ENCODE peak calls at places on chromosomes 1 and 21, in four cellular contexts. W is prostate gland; J is fibroblast of lung; Y is CD8-positive, alpha-beta memory T cell. I is an unnamed sample.

GRCh38 chr1:221335161-221336101 is 406.5 kb downstream of the DUSP10 start:
- DNase-seq in W (no peak), J (peak; percentile 84), Y (no peak), I (peak; percentile 63)

GRCh38 chr1:223276029-223276428 is 87.9 kb downstream of the SUSD4 start:
- DNase-seq in W (no peak), J (no peak), Y (no peak), I (no peak)

GRCh38 chr1:246338098-246338497 is 169.0 kb downstream of the SMYD3 start:
- DNase-seq in W (no peak), J (no peak), Y (no peak), I (no peak)

GRCh38 chr1:164261691-164262240 is 297.2 kb upstream of the PBX1 start:
- DNase-seq in W (no peak), J (no peak), Y (no peak), I (no peak)

GRCh38 chr1:4150262-4150661 is 250.2 kb upstream of the C1orf174 start:
- DNase-seq in W (no peak), J (no peak), Y (no peak), I (no peak)

GRCh38 chr1:200262326-200262965 is 147.4 kb downstream of the ZNF281 start:
- DNase-seq in W (no peak), J (no peak), Y (no peak), I (no peak)

GRCh38 chr1:168134132-168135041 is 2.3 kb downstream of the GPR161 start:
- DNase-seq in W (no peak), J (no peak), Y (no peak), I (no peak)

GRCh38 chr1:1974834-1975233 is 28.8 kb downstream of the CFAP74 start:
- DNase-seq in W (no peak), J (no peak), Y (no peak), I (no peak)

GRCh38 chr1:107926436-107927080 is 38.4 kb downstream of the VAV3 start:
- DNase-seq in W (no peak), J (no peak), Y (no peak), I (no peak)

GRCh38 chr1:234368320-234369032 is 4.8 kb upstream of the COA6 start:
- DNase-seq in W (no peak), J (no peak), Y (no peak), I (no peak)

GRCh38 chr1:17575786-17576584 is 36.5 kb downstream of the ARHGEF10L start:
- DNase-seq in W (no peak), J (no peak), Y (no peak), I (no peak)

GRCh38 chr1:95650631-95651030 is 416.6 kb downstream of the RWDD3 start:
- DNase-seq in W (no peak), J (no peak), Y (no peak), I (no peak)

GRCh38 chr1:153598309-153599172 is 14.4 kb downstream of the S100A16 start:
- DNase-seq in W (no peak), J (peak; percentile 58), Y (no peak), I (no peak)

GRCh38 chr1:195701149-195701548 is 907.1 kb downstream of the KCNT2 start:
- DNase-seq in W (no peak), J (no peak), Y (no peak), I (no peak)

GRCh38 chr1:157403203-157403602 is 149.1 kb downstream of the FCRL5 start:
- DNase-seq in W (no peak), J (no peak), Y (no peak), I (no peak)

GRCh38 chr1:160522622-160523345 is at the start of gene SLAMF6:
- DNase-seq in W (no peak), J (no peak), Y (peak; percentile 49), I (no peak)

GRCh38 chr1:223706077-223706988 is 6.0 kb upstream of the CAPN2 start:
- DNase-seq in W (no peak), J (peak; percentile 98), Y (no peak), I (no peak)

GRCh38 chr1:16072616-16073484 is 601 bp downstream of the FAM131C start:
- DNase-seq in W (no peak), J (no peak), Y (no peak), I (peak; percentile 68)
- H3K4me3 ChIP-seq in W (peak overlapping the region; percentile 23), J (peak overlapping the region; percentile 14), Y (no peak overlapping the region), I (peak overlapping the region; percentile 51)

GRCh38 chr1:178275553-178275952 is 181.6 kb downstream of the RASAL2 start:
- DNase-seq in W (no peak), J (no peak), Y (no peak), I (no peak)
- H3K4me1 ChIP-seq in W (no peaks in the 10 kb centered on the region), J (no peaks in the 10 kb centered on the region), Y (no peaks in the 10 kb centered on the region), I (peaks cover 5% of the 10 kb centered on the region)

GRCh38 chr21:41764558-41765392 is 2.1 kb downstream of the RIPK4 start:
- DNase-seq in W (no peak), J (no peak), Y (no peak), I (no peak)
- H3K4me3 ChIP-seq in W (peak overlapping the region; percentile 70), J (no peak overlapping the region), Y (no peak overlapping the region), I (no peak overlapping the region)

DNA sequence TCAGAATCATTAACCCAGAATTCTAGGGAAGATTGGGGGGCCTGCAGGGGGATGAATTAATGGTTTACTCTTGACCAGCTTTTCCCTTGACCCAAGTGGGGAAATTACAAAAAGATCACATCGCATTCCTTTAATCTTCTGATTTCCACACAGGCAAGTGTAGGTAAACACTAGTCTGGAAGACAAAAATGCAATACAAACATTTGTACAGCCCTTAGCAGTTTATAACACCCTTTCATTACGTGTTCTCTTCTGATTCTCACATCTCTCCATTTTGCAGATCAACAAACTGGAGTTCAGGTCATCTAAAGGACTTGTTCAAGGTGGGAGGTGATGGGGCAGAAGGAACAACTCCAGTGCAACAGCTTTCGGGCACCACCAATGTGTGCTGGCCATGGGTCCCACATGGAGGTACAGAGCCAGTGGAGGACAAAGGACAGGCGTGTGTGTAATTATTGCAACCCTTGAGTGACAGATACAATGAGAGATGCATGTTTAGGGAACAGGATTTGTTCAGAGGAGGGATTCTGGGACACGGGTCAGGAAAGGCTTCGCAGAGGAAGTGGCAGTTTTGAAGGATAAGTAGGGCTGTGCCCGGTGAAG is 20.4 kb downstream of the ATF3 start:
- DNase-seq in W (no peak), J (no peak), Y (no peak), I (no peak)
- H3K4me1 ChIP-seq in W (no peaks in the 10 kb centered on the region), J (no peaks in the 10 kb centered on the region), Y (peaks cover 5% of the 10 kb centered on the region), I (peaks cover 3% of the 10 kb centered on the region)

DNA sequence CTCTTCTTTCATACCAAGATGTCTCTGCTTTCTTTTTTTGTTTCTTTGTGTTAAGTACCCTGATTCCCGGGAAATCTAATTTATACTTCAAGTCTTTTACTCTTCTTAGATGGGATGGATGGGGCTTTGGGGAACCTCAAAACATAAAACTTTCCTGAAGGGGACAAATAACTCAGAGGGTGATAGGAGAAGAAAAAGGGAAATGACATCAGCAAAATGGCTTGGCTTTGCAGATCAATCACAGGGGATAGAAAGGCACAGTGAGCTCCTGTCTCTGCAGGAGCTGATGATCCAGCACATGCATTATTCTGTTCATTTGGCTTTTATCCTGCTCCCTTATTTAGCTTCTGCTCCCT is 1.4 kb upstream of the CA14 start:
- DNase-seq in W (no peak), J (no peak), Y (no peak), I (no peak)
- H3K4me3 ChIP-seq in W (no peak overlapping the region), J (peak overlapping the region; percentile 2), Y (no peak overlapping the region), I (no peak overlapping the region)

GRCh38 chr1:111594128-111594693 is 25.4 kb upstream of the RAP1A start:
- DNase-seq in W (no peak), J (no peak), Y (no peak), I (no peak)
- H3K4me1 ChIP-seq in W (peaks cover 8% of the 10 kb centered on the region), J (peaks cover 11% of the 10 kb centered on the region), Y (peaks cover 73% of the 10 kb centered on the region), I (peaks cover 4% of the 10 kb centered on the region)

DNA sequence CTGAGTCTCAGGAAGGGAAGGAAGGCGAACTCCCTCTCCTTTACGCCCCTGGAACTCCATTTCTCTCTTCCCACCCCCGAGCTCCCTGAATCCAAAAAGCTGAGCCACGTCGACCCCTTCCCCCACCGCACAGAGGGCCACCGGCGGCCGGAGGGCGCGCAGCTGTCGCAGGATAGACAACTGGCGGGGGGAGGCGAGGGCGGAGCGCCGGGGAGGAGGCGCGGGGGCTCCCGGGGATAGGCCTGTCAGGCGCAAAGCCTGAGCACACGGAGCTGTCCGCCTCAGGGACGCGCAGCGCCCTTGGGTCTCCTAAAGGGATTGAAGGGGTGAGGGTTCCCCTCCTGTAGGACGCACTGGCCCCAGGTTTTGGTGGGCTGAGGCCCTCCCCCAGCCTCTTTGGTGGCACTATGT is 752 bp upstream of the ACTA1 start:
- DNase-seq in W (no peak), J (no peak), Y (no peak), I (peak; percentile 66)
- H3K4me3 ChIP-seq in W (no peak overlapping the region), J (no peak overlapping the region), Y (no peak overlapping the region), I (no peak overlapping the region)

DNA sequence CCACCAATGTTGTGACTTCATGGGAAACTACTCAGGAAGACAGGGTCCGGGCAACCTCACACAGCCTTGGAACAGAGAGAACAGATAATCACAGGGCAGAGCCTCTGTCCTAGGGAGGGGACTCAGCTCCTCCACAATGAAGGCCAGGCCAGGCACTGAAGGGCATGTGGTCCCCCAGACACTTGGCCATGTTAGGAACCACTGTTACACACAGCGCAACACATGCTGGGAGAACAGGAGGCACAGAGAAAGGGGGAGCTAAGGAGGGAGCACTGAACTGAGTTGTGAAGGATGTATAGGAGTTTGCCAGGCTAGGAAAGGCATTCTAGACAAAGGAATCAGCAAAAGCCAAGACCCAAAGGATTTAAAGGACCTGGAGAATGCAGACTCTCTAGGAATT is 127.6 kb downstream of the DMRTB1 start:
- DNase-seq in W (no peak), J (no peak), Y (no peak), I (peak; percentile 12)
- H3K4me1 ChIP-seq in W (no peaks in the 10 kb centered on the region), J (no peaks in the 10 kb centered on the region), Y (peaks cover 42% of the 10 kb centered on the region), I (no peaks in the 10 kb centered on the region)